ENCODE peak calls at places on chromosomes 7 and 10, in eight cellular contexts. One of them, this sample, is unnamed.

GRCh38 chr10:5532231-5532605 is 7.5 kb downstream of the CALML3 start:
- DNase-seq in AG08395: no peak
- DNase-seq in cardiac septum: peak; percentile 63
- DNase-seq in fibroblast of the conjunctiva: no peak
- DNase-seq in sciatic nerve: no peak
- DNase-seq in activated CD4-positive, alpha-beta T cell treated with anti-CD3 and anti-CD28 coated beads for 48 hours: no peak
- DNase-seq in nucleus accumbens: no peak
- DNase-seq in HTR-8/SVneo: no peak
- DNase-seq in this sample: no peak

GRCh38 chr7:100687740-100688592 is 6.1 kb downstream of the GIGYF1 start:
- DNase-seq in activated CD4-positive, alpha-beta T cell treated with anti-CD3 and anti-CD28 coated beads for 48 hours: no peak
- DNase-seq in cardiac septum: peak; percentile 56
- DNase-seq in sciatic nerve: no peak
- DNase-seq in nucleus accumbens: no peak
- DNase-seq in AG08395: no peak
- DNase-seq in fibroblast of the conjunctiva: no peak
- DNase-seq in HTR-8/SVneo: no peak
- DNase-seq in this sample: no peak

GRCh38 chr10:34348917-34349509 is 466.1 kb downstream of the PARD3 start:
- DNase-seq in activated CD4-positive, alpha-beta T cell treated with anti-CD3 and anti-CD28 coated beads for 48 hours: no peak
- DNase-seq in nucleus accumbens: no peak
- DNase-seq in fibroblast of the conjunctiva: no peak
- DNase-seq in AG08395: no peak
- DNase-seq in sciatic nerve: no peak
- DNase-seq in cardiac septum: no peak
- DNase-seq in HTR-8/SVneo: no peak
- DNase-seq in this sample: no peak

GRCh38 chr10:62893036-62893435 is 76.9 kb upstream of the EGR2 start:
- DNase-seq in activated CD4-positive, alpha-beta T cell treated with anti-CD3 and anti-CD28 coated beads for 48 hours: no peak
- DNase-seq in nucleus accumbens: no peak
- DNase-seq in HTR-8/SVneo: no peak
- DNase-seq in cardiac septum: no peak
- DNase-seq in fibroblast of the conjunctiva: no peak
- DNase-seq in sciatic nerve: no peak
- DNase-seq in AG08395: no peak
- DNase-seq in this sample: no peak

GRCh38 chr7:20835111-20835750 is 48.5 kb upstream of the SP8 start:
- DNase-seq in HTR-8/SVneo: no peak
- DNase-seq in nucleus accumbens: no peak
- DNase-seq in activated CD4-positive, alpha-beta T cell treated with anti-CD3 and anti-CD28 coated beads for 48 hours: no peak
- DNase-seq in AG08395: no peak
- DNase-seq in sciatic nerve: no peak
- DNase-seq in cardiac septum: no peak
- DNase-seq in fibroblast of the conjunctiva: no peak
- DNase-seq in this sample: no peak

GRCh38 chr7:42125321-42125720 is 111.7 kb downstream of the GLI3 start:
- DNase-seq in activated CD4-positive, alpha-beta T cell treated with anti-CD3 and anti-CD28 coated beads for 48 hours: no peak
- DNase-seq in cardiac septum: no peak
- DNase-seq in fibroblast of the conjunctiva: no peak
- DNase-seq in HTR-8/SVneo: no peak
- DNase-seq in sciatic nerve: no peak
- DNase-seq in AG08395: no peak
- DNase-seq in nucleus accumbens: no peak
- DNase-seq in this sample: no peak

GRCh38 chr10:125193306-125193877 is 33.0 kb upstream of the CTBP2 start:
- DNase-seq in AG08395: no peak
- DNase-seq in fibroblast of the conjunctiva: no peak
- DNase-seq in sciatic nerve: no peak
- DNase-seq in activated CD4-positive, alpha-beta T cell treated with anti-CD3 and anti-CD28 coated beads for 48 hours: no peak
- DNase-seq in cardiac septum: no peak
- DNase-seq in HTR-8/SVneo: no peak
- DNase-seq in nucleus accumbens: no peak
- DNase-seq in this sample: no peak

GRCh38 chr10:3126741-3127342 is 45.7 kb downstream of the PITRM1 start:
- DNase-seq in nucleus accumbens: no peak
- DNase-seq in fibroblast of the conjunctiva: no peak
- DNase-seq in sciatic nerve: no peak
- DNase-seq in activated CD4-positive, alpha-beta T cell treated with anti-CD3 and anti-CD28 coated beads for 48 hours: no peak
- DNase-seq in HTR-8/SVneo: no peak
- DNase-seq in cardiac septum: peak; percentile 84
- DNase-seq in AG08395: no peak
- DNase-seq in this sample: no peak

GRCh38 chr10:69160809-69161225 is 19.2 kb upstream of the SUPV3L1 start:
- DNase-seq in AG08395: peak; percentile 51
- DNase-seq in fibroblast of the conjunctiva: no peak
- DNase-seq in HTR-8/SVneo: peak; percentile 24
- DNase-seq in nucleus accumbens: no peak
- DNase-seq in activated CD4-positive, alpha-beta T cell treated with anti-CD3 and anti-CD28 coated beads for 48 hours: no peak
- DNase-seq in sciatic nerve: no peak
- DNase-seq in cardiac septum: no peak
- DNase-seq in this sample: peak; percentile 38

GRCh38 chr10:8489823-8490222 is 435.3 kb downstream of the GATA3 start:
- DNase-seq in fibroblast of the conjunctiva: no peak
- DNase-seq in HTR-8/SVneo: no peak
- DNase-seq in activated CD4-positive, alpha-beta T cell treated with anti-CD3 and anti-CD28 coated beads for 48 hours: no peak
- DNase-seq in AG08395: no peak
- DNase-seq in cardiac septum: no peak
- DNase-seq in sciatic nerve: no peak
- DNase-seq in nucleus accumbens: no peak
- DNase-seq in this sample: no peak